ENCODE peak calls at places on chromosomes 16 and 17, in six cellular contexts. B is hepatocyte; T is nephron progenitor cell; V is CD4-positive, alpha-beta T cell; C is neural crest cell; X is IMR-90. G is an unnamed sample.

GRCh38 chr16:87186440-87186839 is 130.8 kb downstream of the C16orf95 start:
- DNase-seq in B (no peak), T (no peak), V (no peak), C (no peak), X (no peak), G (peak)

GRCh38 chr16:29727452-29727851 is 18.3 kb downstream of the C16orf54 start:
- DNase-seq in B (no peak), T (no peak), V (no peak), C (no peak), X (no peak), G (no peak)

GRCh38 chr16:21603920-21604319 is 4.5 kb downstream of the METTL9 start:
- DNase-seq in B (peak), T (peak), V (no peak), C (no peak), X (peak), G (no peak)

GRCh38 chr16:56910654-56911539 is 21.0 kb upstream of the HERPUD1 start:
- DNase-seq in B (no peak), T (no peak), V (no peak), C (no peak), X (peak), G (no peak)

GRCh38 chr17:67992541-67993152 is 3.6 kb downstream of the C17orf58 start:
- DNase-seq in B (no peak), T (no peak), V (no peak), C (no peak), X (no peak), G (no peak)

GRCh38 chr17:80783461-80783860 is 208.2 kb upstream of the CHMP6 start:
- DNase-seq in B (no peak), T (no peak), V (no peak), C (no peak), X (no peak), G (no peak)

GRCh38 chr16:4534151-4534790 is 4.3 kb downstream of the CDIP1 start:
- DNase-seq in B (no peak), T (no peak), V (no peak), C (no peak), X (no peak), G (no peak)

GRCh38 chr16:81633680-81634379 is 145.3 kb upstream of the PLCG2 start:
- DNase-seq in B (no peak), T (no peak), V (no peak), C (no peak), X (no peak), G (no peak)

GRCh38 chr16:72848759-72849664 is 198.9 kb downstream of the ZFHX3 start:
- DNase-seq in B (peak), T (peak), V (no peak), C (no peak), X (peak), G (no peak)

GRCh38 chr17:38848939-38849563 is 4.5 kb downstream of the RPL23 start:
- DNase-seq in B (no peak), T (no peak), V (no peak), C (no peak), X (no peak), G (no peak)

GRCh38 chr17:75241143-75241430 is 20.3 kb downstream of the GGA3 start:
- DNase-seq in B (no peak), T (no peak), V (no peak), C (no peak), X (no peak), G (no peak)

GRCh38 chr17:6910987-6911603 is 79.6 kb upstream of the TEKT1 start:
- DNase-seq in B (peak), T (no peak), V (no peak), C (no peak), X (peak), G (no peak)

GRCh38 chr17:56676807-56677206 is 83.3 kb downstream of the NOG start:
- DNase-seq in B (no peak), T (no peak), V (no peak), C (no peak), X (no peak), G (no peak)
- TF ChIP-seq CTCF in B (no peak), T (no peak), V (no peak), C (no peak), X (peak), G (no peak)

GRCh38 chr16:89052824-89053724 is 40.6 kb upstream of the ACSF3 start:
- DNase-seq in B (no peak), T (no peak), V (no peak), C (no peak), X (peak), G (no peak)
- TF ChIP-seq CTCF in B (no peak), T (no peak), V (no peak), C (no peak), X (no peak), G (no peak)

GRCh38 chr17:48066656-48067055 is 18.5 kb downstream of the NFE2L1 start:
- DNase-seq in B (no peak), T (no peak), V (no peak), C (no peak), X (no peak), G (no peak)
- TF ChIP-seq CTCF in B (no peak), T (no peak), V (no peak), C (no peak), X (no peak), G (no peak)

GRCh38 chr17:63113167-63113566 is 147.1 kb downstream of the TANC2 start:
- DNase-seq in B (no peak), T (no peak), V (no peak), C (no peak), X (no peak), G (no peak)
- TF ChIP-seq CTCF in B (peak), T (no peak), V (no peak), C (peak), X (peak), G (no peak)

GRCh38 chr16:53061701-53062159 is 6.9 kb downstream of the CHD9 start:
- DNase-seq in B (no peak), T (no peak), V (no peak), C (no peak), X (no peak), G (no peak)
- TF ChIP-seq CTCF in B (no peak), T (no peak), V (no peak), C (no peak), X (no peak), G (no peak)

GRCh38 chr17:50680126-50680525 is 27.6 kb downstream of the ANKRD40 start:
- DNase-seq in B (no peak), T (no peak), V (no peak), C (no peak), X (no peak), G (no peak)

GRCh38 chr17:50682938-50683337 is 24.8 kb downstream of the ANKRD40 start:
- DNase-seq in B (no peak), T (no peak), V (no peak), C (no peak), X (no peak), G (no peak)

GRCh38 chr17:50683434-50684287 is 24.1 kb downstream of the ANKRD40 start:
- DNase-seq in B (no peak), T (no peak), V (no peak), C (no peak), X (no peak), G (no peak)

GRCh38 chr17:50682441-50682840 is 25.3 kb downstream of the ANKRD40 start:
- DNase-seq in B (no peak), T (no peak), V (no peak), C (no peak), X (no peak), G (no peak)

DNA sequence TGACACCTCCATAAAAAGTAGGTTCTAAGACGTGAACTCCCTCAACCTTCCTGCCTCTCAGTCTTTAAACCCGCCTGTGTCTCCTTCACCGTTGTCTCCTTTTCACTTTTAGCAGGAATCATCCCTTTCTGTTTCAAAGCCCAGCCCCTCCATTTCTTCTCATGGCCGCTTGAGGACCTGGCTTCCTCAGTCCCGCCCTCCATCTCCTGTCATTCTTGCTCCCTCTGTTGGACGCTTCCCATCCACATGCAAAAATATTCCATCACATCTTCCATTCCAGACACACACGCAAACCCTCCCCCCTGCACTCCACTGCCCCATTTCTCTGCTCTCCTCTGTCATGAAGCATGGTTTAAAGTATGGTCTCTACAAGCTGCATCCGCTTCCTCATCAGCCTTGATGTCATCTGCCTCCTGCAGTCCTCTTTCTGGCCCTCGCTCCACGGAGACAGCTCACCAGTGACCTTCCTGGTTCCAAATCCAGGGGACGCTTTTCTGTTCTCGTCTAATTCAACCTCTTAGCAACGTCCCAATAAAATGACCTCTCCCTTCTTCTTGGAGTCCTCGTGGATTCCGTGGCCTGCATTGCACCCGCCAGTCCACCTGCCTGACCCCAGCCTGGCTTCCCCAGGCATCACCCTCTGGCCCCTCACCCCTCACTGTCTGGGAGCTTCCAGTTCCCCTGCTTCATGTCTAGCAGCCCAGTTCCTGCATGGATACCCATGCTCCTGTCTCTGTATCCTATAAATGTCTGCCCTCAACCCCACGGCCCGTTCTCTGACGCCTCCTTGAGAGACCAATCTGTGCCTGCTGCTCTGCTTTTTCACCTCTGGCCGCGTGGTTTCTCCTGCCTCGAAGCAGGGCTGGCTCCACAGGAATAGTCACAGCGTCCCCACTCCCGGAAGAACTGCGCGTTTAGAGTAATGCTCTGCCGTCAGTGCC is 26.2 kb downstream of the ANKRD40 start:
- DNase-seq in B (peak), T (no peak), V (no peak), C (peak), X (peak), G (peak)
- TF ChIP-seq CTCF in B (peak), T (peak), V (no peak), C (peak), X (peak), G (peak)

GRCh38 chr17:17026163-17026562 is 16.1 kb upstream of the MPRIP start:
- DNase-seq in B (no peak), T (no peak), V (no peak), C (no peak), X (no peak), G (no peak)
- TF ChIP-seq CTCF in B (no peak), T (no peak), V (no peak), C (no peak), X (no peak), G (no peak)